ENCODE peak calls at places on chromosomes 11 and 22, in nine cellular contexts. M, L, U, F, B, G, X, N and W are unnamed samples.

GRCh38 chr11:62664405-62665074 is 470 bp downstream of the C11orf98 start:
- DNase-seq in X (no peak), N (peak; percentile 57), U (peak; percentile 20), L (peak; percentile 64), F (peak; percentile 74), M (peak; percentile 25), B (no peak), G (peak; percentile 76), W (peak; percentile 79)

GRCh38 chr11:3703383-3703782 is 32.2 kb upstream of the CHRNA10 start:
- DNase-seq in N (no peak), U (no peak), G (peak; percentile 47), B (no peak), F (no peak), L (no peak), M (no peak), X (no peak), W (no peak)

GRCh38 chr11:24820541-24820940 is 323.7 kb downstream of the LUZP2 start:
- DNase-seq in F (no peak), N (peak; percentile 6), G (no peak), B (no peak), M (no peak), L (no peak), U (no peak), X (no peak), W (no peak)

GRCh38 chr11:119721129-119722120 is 7.6 kb downstream of the NECTIN1 start:
- DNase-seq in N (no peak), U (peak; percentile 42), F (no peak), M (no peak), L (no peak), B (peak; percentile 57), X (peak; percentile 78), G (peak; percentile 48), W (peak; percentile 58)

GRCh38 chr22:50739279-50739691 is 1.3 kb downstream of the ACR start:
- DNase-seq in B (no peak), X (no peak), L (no peak), N (no peak), U (no peak), G (no peak), M (no peak), F (no peak), W (no peak)

GRCh38 chr11:130877532-130877931 is 38.7 kb downstream of the SNX19 start:
- DNase-seq in G (no peak), X (no peak), N (no peak), L (no peak), F (no peak), M (no peak), B (no peak), U (no peak), W (no peak)

GRCh38 chr11:102345923-102346322 is 1.1 kb upstream of the BIRC2 start:
- DNase-seq in U (no peak), N (peak; percentile 24), G (no peak), B (no peak), M (no peak), F (no peak), L (no peak), X (no peak), W (no peak)

GRCh38 chr22:50189184-50189848 is 3.6 kb downstream of the TRABD start:
- DNase-seq in U (no peak), M (no peak), X (no peak), L (no peak), N (no peak), F (peak; percentile 59), B (no peak), G (peak; percentile 78), W (peak; percentile 63)

GRCh38 chr11:10709299-10710086 is 15.9 kb upstream of the IRAG1 start:
- DNase-seq in M (no peak), F (no peak), X (no peak), B (no peak), N (no peak), U (no peak), L (no peak), G (no peak), W (no peak)

GRCh38 chr11:97722065-97722464 is 1298.7 kb upstream of the CNTN5 start:
- DNase-seq in B (no peak), N (peak; percentile 93), M (no peak), X (no peak), F (no peak), U (no peak), L (no peak), G (no peak), W (no peak)

GRCh38 chr22:40331706-40332105 is 14.6 kb upstream of the ADSL start:
- DNase-seq in F (no peak), L (no peak), M (no peak), U (no peak), G (no peak), N (no peak), X (no peak), B (no peak), W (no peak)

GRCh38 chr22:50306753-50307749 is at the start of gene PLXNB2:
- DNase-seq in L (peak; percentile 87), M (no peak), G (peak; percentile 85), N (peak; percentile 91), X (peak; percentile 93), B (peak; percentile 90), U (peak; percentile 88), F (peak; percentile 85), W (peak; percentile 85)

GRCh38 chr11:67436459-67437081 is 912 bp downstream of the PTPRCAP start:
- DNase-seq in L (no peak), G (no peak), U (no peak), B (no peak), F (peak; percentile 78), M (peak; percentile 58), N (peak; percentile 22), X (no peak), W (peak; percentile 55)

GRCh38 chr11:111378185-111378772 is 796 bp downstream of the POU2AF1 start:
- DNase-seq in L (peak; percentile 69), N (no peak), M (no peak), B (no peak), F (no peak), G (no peak), U (no peak), X (no peak), W (no peak)

GRCh38 chr22:48581206-48581766 is 1246.4 kb downstream of the BRD1 start:
- DNase-seq in M (no peak), L (no peak), F (no peak), U (no peak), B (no peak), G (no peak), N (no peak), X (no peak), W (no peak)

GRCh38 chr22:44389926-44390925 is 77.5 kb upstream of the SHISAL1 start:
- DNase-seq in X (no peak), B (no peak), G (no peak), F (no peak), M (no peak), N (no peak), U (peak; percentile 2), L (no peak), W (no peak)

GRCh38 chr11:29263971-29264682 is 752.7 kb downstream of the KCNA4 start:
- DNase-seq in U (no peak), L (no peak), F (no peak), M (no peak), X (no peak), B (no peak), G (no peak), N (peak; percentile 69), W (no peak)

GRCh38 chr11:534197-534591 is 1.2 kb downstream of the HRAS start:
- DNase-seq in N (no peak), G (no peak), U (no peak), B (no peak), M (no peak), F (no peak), L (no peak), X (no peak), W (no peak)

GRCh38 chr11:45930951-45931563 is 8.6 kb downstream of the LARGE2 start:
- DNase-seq in B (no peak), L (no peak), F (no peak), U (peak; percentile 6), X (no peak), M (no peak), G (no peak), N (no peak), W (no peak)
- H3K4me1 ChIP-seq in B (no peaks in the 10 kb centered on the region), L (peaks cover 6% of the 10 kb centered on the region), F (peaks cover 14% of the 10 kb centered on the region), U (peaks cover 22% of the 10 kb centered on the region), X (no peaks in the 10 kb centered on the region), M (peaks cover 31% of the 10 kb centered on the region), G (peaks cover 30% of the 10 kb centered on the region), N (peaks cover 11% of the 10 kb centered on the region), W (peaks cover 6% of the 10 kb centered on the region)

GRCh38 chr22:21569459-21570161 is 2.1 kb downstream of the UBE2L3 start:
- DNase-seq in M (no peak), N (no peak), B (no peak), U (no peak), L (no peak), G (no peak), X (peak; percentile 63), F (no peak), W (no peak)
- H3K4me3 ChIP-seq in M (no peak overlapping the region), N (peak overlapping the region; percentile 93), B (peak overlapping the region; percentile 97), U (peak overlapping the region; percentile 92), L (no peak overlapping the region), G (no peak overlapping the region), X (peak overlapping the region; percentile 98), F (peak overlapping the region; percentile 90), W (no peak overlapping the region)

GRCh38 chr11:8337115-8337386 is 73.4 kb upstream of the LMO1 start:
- DNase-seq in X (no peak), G (no peak), L (no peak), N (no peak), B (no peak), U (no peak), M (no peak), F (no peak), W (no peak)

GRCh38 chr11:8336356-8337114 is 72.9 kb upstream of the LMO1 start:
- DNase-seq in N (no peak), M (no peak), U (no peak), X (no peak), L (peak; percentile 59), G (no peak), B (no peak), F (no peak), W (no peak)

GRCh38 chr11:8339592-8340022 is 75.9 kb upstream of the LMO1 start:
- DNase-seq in B (no peak), N (no peak), M (no peak), F (no peak), L (no peak), G (no peak), U (no peak), X (no peak), W (no peak)

GRCh38 chr11:8337396-8337795 is 73.7 kb upstream of the LMO1 start:
- DNase-seq in U (no peak), F (no peak), G (no peak), N (no peak), L (no peak), X (no peak), M (no peak), B (no peak), W (no peak)

DNA sequence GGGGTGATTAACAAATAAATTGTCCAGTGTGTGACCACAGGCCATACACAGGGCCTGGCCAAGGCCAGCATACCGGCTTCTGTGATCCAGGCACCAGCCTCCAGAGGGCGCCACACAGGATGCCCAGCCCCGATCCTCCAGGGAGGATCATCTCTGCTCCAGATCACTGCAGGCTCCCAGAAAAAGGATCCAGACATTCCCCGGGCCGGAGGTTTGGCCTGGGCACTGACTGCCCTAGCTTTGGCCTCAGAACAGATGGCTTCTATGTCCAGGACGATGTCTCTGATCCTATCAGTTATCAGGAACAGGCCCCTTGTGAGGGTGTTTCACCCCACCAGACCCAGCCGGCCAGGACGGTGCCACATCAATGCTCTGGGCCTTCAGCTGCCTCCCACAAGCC is 74.5 kb upstream of the LMO1 start:
- DNase-seq in U (peak; percentile 43), M (no peak), L (peak; percentile 53), G (peak; percentile 50), N (peak; percentile 57), X (peak; percentile 67), B (no peak), F (peak; percentile 61), W (no peak)
- TF ChIP-seq CTCF in U (peak; percentile 72), M (peak; percentile 14), L (no peak), G (peak; percentile 54), N (peak; percentile 86), X (peak; percentile 90), B (peak; percentile 59), F (peak; percentile 47), W (peak; percentile 57)

GRCh38 chr11:70944636-70945035 is 307.7 kb downstream of the SHANK2 start:
- DNase-seq in L (no peak), X (no peak), B (no peak), U (no peak), N (no peak), G (no peak), F (no peak), M (no peak), W (no peak)
- H3K4me1 ChIP-seq in L (peaks cover 17% of the 10 kb centered on the region), X (no peaks in the 10 kb centered on the region), B (no peaks in the 10 kb centered on the region), U (no peaks in the 10 kb centered on the region), N (no peaks in the 10 kb centered on the region), G (peaks cover 9% of the 10 kb centered on the region), F (no peaks in the 10 kb centered on the region), M (no peaks in the 10 kb centered on the region), W (no peaks in the 10 kb centered on the region)